ENCODE peak calls at places on chromosomes 11 and 22, in nine cellular contexts. F is tibial artery, E is heart right ventricle, H is ovary, X is Peyer's patch, K is IMR-90, Q is fibroblast of lung, A is cardiac muscle cell, W is kidney epithelial cell. O is an unnamed sample. For H3K27me3, the result is how much of the 10 kb centered on the place peaks cover.

GRCh38 chr11:4645974-4646373 is 2.2 kb downstream of the OR51E1 start:
- DNase-seq in K (no peak), A (no peak), Q (no peak), F (no peak), E (peak), W (no peak), H (no peak), X (no peak), O (no peak)

GRCh38 chr11:57205046-57205671 is 23.4 kb downstream of the LRRC55 start:
- DNase-seq in E (no peak), Q (peak), K (peak), A (peak), W (no peak), F (no peak), H (no peak), X (no peak), O (no peak)

GRCh38 chr11:75582461-75582934 is 20.4 kb downstream of the SERPINH1 start:
- DNase-seq in K (no peak), A (no peak), F (no peak), W (no peak), X (no peak), E (no peak), H (no peak), Q (no peak), O (no peak)

GRCh38 chr11:121226415-121227263 is 65.9 kb upstream of the SC5D start:
- DNase-seq in X (no peak), F (no peak), H (no peak), E (no peak), Q (no peak), W (no peak), A (no peak), K (no peak), O (no peak)

GRCh38 chr22:31083923-31084810 is 3.0 kb downstream of the SMTN start:
- DNase-seq in K (no peak), F (no peak), W (no peak), A (no peak), E (no peak), X (peak), H (no peak), Q (no peak), O (no peak)

GRCh38 chr11:95556342-95557151 is 233.0 kb downstream of the FAM76B start:
- DNase-seq in Q (peak), H (no peak), E (no peak), X (no peak), F (no peak), K (peak), A (peak), W (no peak), O (peak)

GRCh38 chr11:44619931-44620725 is 54.7 kb downstream of the CD82 start:
- DNase-seq in Q (no peak), E (peak), H (peak), W (no peak), K (no peak), A (no peak), F (no peak), X (peak), O (no peak)

GRCh38 chr11:40885257-40885947 is 574.0 kb downstream of the LRRC4C start:
- DNase-seq in X (no peak), A (no peak), Q (peak), W (no peak), K (no peak), H (no peak), F (no peak), E (no peak), O (no peak)

GRCh38 chr11:9265211-9266131 is at the start of gene DENND5A:
- DNase-seq in W (no peak), K (peak), X (peak), E (peak), F (peak), A (peak), Q (peak), H (peak), O (peak)

GRCh38 chr11:65131895-65132237 is 2.5 kb downstream of the SYVN1 start:
- DNase-seq in H (no peak), X (no peak), W (no peak), E (no peak), Q (no peak), F (no peak), A (no peak), K (no peak), O (no peak)

GRCh38 chr22:31477329-31477728 is 12.3 kb downstream of the EIF4ENIF1 start:
- DNase-seq in F (no peak), Q (no peak), X (no peak), H (no peak), K (no peak), A (no peak), W (no peak), E (no peak), O (peak)

GRCh38 chr22:41681616-41682015 is 7.1 kb downstream of the SNU13 start:
- DNase-seq in K (no peak), A (no peak), F (no peak), Q (no peak), H (no peak), W (no peak), E (no peak), X (no peak), O (no peak)

GRCh38 chr22:42901790-42902508 is 44.9 kb upstream of the ARFGAP3 start:
- DNase-seq in K (no peak), A (no peak), X (no peak), E (peak), H (no peak), W (no peak), Q (no peak), F (no peak), O (no peak)

GRCh38 chr22:22088658-22089458 is 106.3 kb upstream of the TOP3B start:
- DNase-seq in X (no peak), K (no peak), F (no peak), Q (no peak), E (no peak), A (no peak), H (no peak), W (no peak), O (no peak)

GRCh38 chr22:22091400-22091878 is 108.9 kb upstream of the TOP3B start:
- DNase-seq in H (no peak), Q (no peak), F (no peak), E (no peak), W (no peak), X (no peak), K (no peak), A (no peak), O (no peak)

GRCh38 chr22:22089459-22090308 is 107.1 kb upstream of the TOP3B start:
- DNase-seq in W (no peak), Q (no peak), X (no peak), K (no peak), F (no peak), A (no peak), H (no peak), E (no peak), O (no peak)

GRCh38 chr22:22092101-22092500 is 109.5 kb upstream of the TOP3B start:
- DNase-seq in H (no peak), W (no peak), Q (no peak), K (no peak), A (no peak), E (no peak), F (no peak), X (no peak), O (no peak)

DNA sequence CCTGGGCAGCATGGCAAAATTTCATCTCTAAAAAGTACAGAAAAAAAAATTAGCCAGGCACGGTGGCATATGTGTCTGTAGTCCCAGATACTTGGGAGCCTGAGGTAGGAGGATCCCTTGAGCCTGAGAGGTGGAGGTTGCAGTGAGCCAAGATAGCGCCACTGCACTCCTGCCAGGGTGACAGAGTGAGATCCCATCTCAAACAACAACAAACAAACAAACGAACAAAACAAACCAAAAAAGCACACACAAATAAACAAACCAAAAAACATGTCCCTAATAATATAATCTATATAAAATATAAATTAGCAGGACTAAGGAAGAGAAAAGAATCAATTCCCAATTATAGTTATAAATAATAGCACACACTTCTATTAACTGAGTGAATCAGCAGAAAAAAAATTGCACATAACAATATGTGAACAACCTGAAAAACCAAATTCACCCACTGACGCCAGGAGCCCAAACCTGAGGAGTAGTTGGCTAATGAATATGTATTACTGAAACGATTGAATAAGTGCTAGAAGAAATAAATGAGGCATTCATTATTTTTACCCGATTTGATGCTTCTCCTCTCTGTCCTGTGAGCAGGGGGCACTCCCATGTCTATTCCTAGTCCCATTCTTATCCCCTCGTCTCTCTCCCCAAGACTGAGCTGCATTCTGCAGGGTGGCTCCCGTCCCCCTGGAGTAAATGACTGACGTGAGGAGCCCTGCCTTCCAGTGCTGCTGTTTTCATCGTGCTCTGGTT is 108.2 kb upstream of the TOP3B start:
- DNase-seq in E (no peak), H (no peak), F (no peak), X (no peak), A (no peak), Q (no peak), K (no peak), W (no peak), O (no peak)
- H3K27me3 ChIP-seq in E (under half), H (under half), F (under half), X (under half), A (half or more), Q (under half), K (under half), W (under half), O (under half)

DNA sequence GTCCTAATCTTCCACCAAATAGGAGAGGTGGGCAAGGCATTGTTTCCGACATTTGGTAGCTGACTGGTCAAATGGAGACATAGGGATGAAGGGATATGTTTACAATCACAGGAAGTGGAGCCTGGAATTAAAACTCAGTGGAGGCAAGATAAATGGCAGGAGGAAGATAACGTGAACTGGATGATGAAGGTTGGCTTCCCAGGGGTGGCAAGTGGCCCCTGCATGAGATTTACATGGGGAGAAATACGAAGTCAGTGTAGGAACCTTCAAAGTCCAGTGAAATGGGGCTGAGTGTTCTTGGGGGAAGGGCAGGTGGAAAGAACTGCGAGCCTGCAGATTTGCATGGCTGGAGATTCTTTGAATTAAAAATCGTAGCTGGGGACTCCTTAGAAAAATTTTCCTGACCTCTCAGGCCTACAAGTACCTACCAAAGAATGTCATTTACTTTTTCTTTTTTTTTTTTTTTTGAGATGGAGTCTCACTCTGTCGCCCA is 724 bp upstream of the FOXRED2 start:
- DNase-seq in E (no peak), H (no peak), W (no peak), A (no peak), F (no peak), Q (no peak), K (no peak), X (no peak), O (no peak)
- H3K4me3 ChIP-seq in E (peak), H (peak), W (no peak), A (peak), F (peak), Q (no peak), K (no peak), X (no peak), O (peak)

DNA sequence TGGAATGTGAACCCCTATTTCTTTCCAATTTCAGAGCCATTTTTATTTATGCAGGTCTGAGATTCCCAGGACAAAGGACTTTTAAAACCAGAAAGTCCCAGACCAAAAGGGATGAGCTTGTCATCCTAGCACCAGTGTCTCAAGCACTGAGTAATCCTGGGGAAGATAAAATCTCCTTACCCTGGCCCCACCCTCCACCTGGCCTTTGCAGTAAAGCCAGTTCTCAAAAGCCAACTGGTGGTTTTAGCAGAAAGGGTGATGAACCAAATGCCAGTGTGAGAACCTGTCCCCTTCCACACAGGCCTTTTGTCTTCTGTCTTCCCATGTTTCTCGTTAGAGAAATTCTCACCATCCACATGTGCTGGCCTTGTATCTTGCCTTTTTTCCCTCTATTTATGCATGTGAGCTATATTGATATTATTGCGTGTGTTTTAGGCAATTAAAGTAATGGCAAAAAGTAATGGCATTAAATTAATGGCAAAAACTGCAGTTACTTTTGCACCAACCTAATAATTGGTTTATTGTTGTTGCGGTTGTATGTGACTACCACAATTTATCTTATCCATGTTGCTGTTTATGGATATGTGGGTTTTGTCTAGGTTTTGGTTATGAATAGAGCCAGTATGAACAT is 191.3 kb downstream of the MYO18B start:
- DNase-seq in W (no peak), X (no peak), H (no peak), E (no peak), Q (no peak), F (no peak), A (no peak), K (no peak), O (no peak)
- TF ChIP-seq CTCF in W (no peak), X (no peak), H (no peak), E (no peak), Q (no peak), F (no peak), A (no peak), K (no peak), O (no peak)

GRCh38 chr22:22025320-22026156 is 43.0 kb upstream of the TOP3B start:
- DNase-seq in F (no peak), K (no peak), E (no peak), Q (no peak), H (no peak), A (no peak), X (peak), W (no peak), O (peak)
- H3K27me3 ChIP-seq in F (under half), K (under half), E (under half), Q (under half), H (under half), A (under half), X (under half), W (under half), O (under half)

DNA sequence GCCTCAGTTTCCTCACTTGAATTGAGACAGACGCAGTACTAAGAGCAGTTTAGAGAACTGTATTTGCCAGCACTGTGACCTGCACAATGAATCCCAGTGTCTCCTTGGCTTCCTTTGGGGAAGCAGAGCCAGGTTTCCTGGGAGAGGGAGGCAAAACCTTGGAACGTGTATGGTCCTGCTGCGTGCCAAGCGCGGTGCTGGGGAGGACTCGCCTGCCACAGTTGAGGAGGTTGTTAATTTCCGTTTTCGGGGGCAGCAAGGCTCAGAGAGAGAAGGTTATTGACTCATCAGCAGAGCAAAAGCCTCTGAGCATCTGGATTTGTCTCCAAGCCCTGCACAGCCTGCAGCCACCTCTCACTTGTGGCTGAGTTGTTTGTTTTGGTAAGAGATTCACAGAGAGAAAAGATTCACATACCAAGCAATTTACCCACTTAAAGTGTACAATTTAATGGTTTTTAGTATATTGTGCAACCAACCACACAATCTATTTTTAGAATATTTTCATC is 10.8 kb downstream of the SYT12 start:
- DNase-seq in W (peak), A (peak), K (peak), E (no peak), Q (peak), X (no peak), F (no peak), H (no peak), O (no peak)
- H3K4me3 ChIP-seq in W (no peak), A (no peak), K (no peak), E (no peak), Q (no peak), X (no peak), F (no peak), H (no peak), O (no peak)

O was measured in GM06990.